ENCODE peak calls at places on chromosomes 7 and 10, in seven cellular contexts. X is adrenal gland; S is fibroblast of the conjunctiva; M is stimulated activated CD4-positive, alpha-beta T cell treated with anti-CD3 and anti-CD28 coated beads, Interleukin-12 subunit alpha, Interleukin-12 subunit beta, amount 100 ng/mL, for 4 hours; A is GM03348; V is heart right ventricle; Y is RPMI8226. T is an unnamed sample.

GRCh38 chr10:62264126-62264525 is 4.5 kb downstream of the RTKN2 start:
- DNase-seq in Y (no peak), M (no peak), A (no peak), V (no peak), S (no peak), X (no peak), T (no peak)

GRCh38 chr7:25945608-25946007 is 206.4 kb upstream of the NFE2L3 start:
- DNase-seq in S (no peak), V (no peak), X (no peak), Y (no peak), A (no peak), M (no peak), T (no peak)

GRCh38 chr7:144834516-144835165 is 1.2 kb downstream of the TPK1 start:
- DNase-seq in V (no peak), X (peak; percentile 62), M (no peak), S (no peak), Y (peak; percentile 48), A (peak; percentile 51), T (peak; percentile 30)

GRCh38 chr7:106372595-106373318 is 88.0 kb upstream of the NAMPT start:
- DNase-seq in S (no peak), A (no peak), X (no peak), Y (no peak), M (no peak), V (no peak), T (no peak)

GRCh38 chr7:136114966-136115762 is 138.0 kb upstream of the MTPN start:
- DNase-seq in A (peak; percentile 72), X (peak; percentile 78), V (peak; percentile 28), Y (peak; percentile 79), S (peak; percentile 14), M (peak; percentile 39), T (peak; percentile 29)

GRCh38 chr10:86391986-86392722 is 25.6 kb upstream of the GRID1 start:
- DNase-seq in Y (no peak), V (no peak), A (no peak), M (no peak), X (no peak), S (no peak), T (no peak)

GRCh38 chr7:124276005-124276606 is 243.2 kb upstream of the TMEM229A start:
- DNase-seq in Y (peak; percentile 54), X (no peak), M (no peak), S (no peak), V (no peak), A (no peak), T (no peak)

GRCh38 chr7:40470817-40471216 is 336.0 kb downstream of the SUGCT start:
- DNase-seq in S (no peak), V (no peak), A (no peak), X (no peak), Y (no peak), M (no peak), T (no peak)

GRCh38 chr10:18860591-18861205 is 187.9 kb upstream of the MALRD1 start:
- DNase-seq in X (no peak), M (no peak), Y (no peak), V (no peak), A (no peak), S (no peak), T (no peak)

GRCh38 chr10:8817303-8817702 is 762.8 kb downstream of the GATA3 start:
- DNase-seq in A (no peak), V (no peak), Y (no peak), M (no peak), S (no peak), X (no peak), T (no peak)

GRCh38 chr10:53088956-53089355 is 316.4 kb upstream of the MBL2 start:
- DNase-seq in S (no peak), A (no peak), V (no peak), Y (no peak), M (no peak), X (no peak), T (no peak)

GRCh38 chr7:72313906-72314305 is 98.2 kb downstream of the CALN1 start:
- DNase-seq in S (no peak), Y (no peak), V (no peak), A (no peak), X (no peak), M (no peak), T (no peak)

GRCh38 chr10:3978174-3978573 is 193.2 kb upstream of the KLF6 start:
- DNase-seq in X (no peak), Y (no peak), A (peak; percentile 41), V (no peak), M (no peak), S (no peak), T (no peak)

GRCh38 chr7:83155996-83156395 is 6.7 kb downstream of the PCLO start:
- DNase-seq in S (no peak), V (no peak), A (no peak), Y (no peak), X (no peak), M (no peak), T (no peak)

T was measured in GDM1.